ENCODE peak calls at places on chromosomes 11 and 22, in five cellular contexts. R is spleen; C is adipocyte; G is GM12878; Z is CD8-positive, alpha-beta T cell. X is an unnamed sample. For H3K9me3, the result is how much of the 10 kb centered on the place peaks cover.

GRCh38 chr11:69425895-69426544 is 55.4 kb upstream of the LINC01488 start:
- DNase-seq in C (no peak), G (no peak), R (peak), Z (no peak), X (no peak)

GRCh38 chr11:132056689-132057088 is 686.3 kb downstream of the NTM start:
- DNase-seq in G (no peak), C (peak), Z (no peak), R (no peak), X (peak)

GRCh38 chr11:95084509-95084908 is 5.1 kb upstream of the ENDOD1 start:
- DNase-seq in G (no peak), R (no peak), Z (no peak), C (peak), X (peak)

GRCh38 chr11:43639224-43639623 is 41.3 kb upstream of the HSD17B12 start:
- DNase-seq in C (no peak), R (no peak), G (no peak), Z (no peak), X (no peak)

GRCh38 chr11:9825315-9825714 is 161.4 kb downstream of the SWAP70 start:
- DNase-seq in Z (no peak), C (peak), G (no peak), R (no peak), X (no peak)

GRCh38 chr11:109036011-109036410 is 371.1 kb downstream of the DDX10 start:
- DNase-seq in C (no peak), R (no peak), G (no peak), Z (no peak), X (no peak)

GRCh38 chr11:61092280-61092766 is 10.0 kb upstream of the CD5 start:
- DNase-seq in R (no peak), Z (no peak), C (no peak), G (no peak), X (no peak)

GRCh38 chr22:41369837-41370236 is 11.9 kb upstream of the TEF start:
- DNase-seq in Z (no peak), G (no peak), R (no peak), C (no peak), X (no peak)

GRCh38 chr11:111069076-111069475 is 176.4 kb upstream of the POU2AF2 start:
- DNase-seq in R (no peak), C (peak), Z (no peak), G (no peak), X (peak)

GRCh38 chr11:3156661-3157311 is 8.3 kb downstream of the OSBPL5 start:
- DNase-seq in G (no peak), Z (no peak), C (no peak), R (peak), X (no peak)

GRCh38 chr11:107040447-107041444 is 22.5 kb upstream of the GUCY1A2 start:
- DNase-seq in R (no peak), G (peak), C (peak), Z (no peak), X (peak)

GRCh38 chr11:33388793-33389525 is 131.8 kb downstream of the HIPK3 start:
- DNase-seq in G (no peak), Z (no peak), C (no peak), R (no peak), X (no peak)

GRCh38 chr11:12201016-12201985 is 90.9 kb downstream of the MICAL2 start:
- DNase-seq in G (no peak), C (peak), Z (no peak), R (no peak), X (peak)

GRCh38 chr11:110801328-110801727 is 89.1 kb upstream of the ARHGAP20 start:
- DNase-seq in G (no peak), Z (no peak), R (no peak), C (no peak), X (no peak)

GRCh38 chr11:84420261-84420660 is 1134.1 kb upstream of the CCDC90B start:
- DNase-seq in C (peak), G (no peak), Z (no peak), R (no peak), X (no peak)

GRCh38 chr11:36453678-36454077 is 56.4 kb downstream of the TRAF6 start:
- DNase-seq in R (no peak), Z (no peak), G (no peak), C (no peak), X (no peak)

GRCh38 chr11:96263361-96263763 is 79.6 kb downstream of the MAML2 start:
- DNase-seq in G (no peak), C (peak), R (no peak), Z (no peak), X (no peak)

GRCh38 chr11:64086263-64086938 is 50.7 kb downstream of the FLRT1 start:
- DNase-seq in G (no peak), C (no peak), Z (no peak), R (no peak), X (no peak)

GRCh38 chr11:35214792-35215193 is 75.8 kb downstream of the CD44 start:
- DNase-seq in G (no peak), R (no peak), Z (no peak), C (peak), X (peak)

GRCh38 chr11:10809373-10810199 is 860 bp upstream of the EIF4G2 start:
- DNase-seq in Z (peak), R (peak), G (no peak), C (peak), X (no peak)

GRCh38 chr11:27358306-27358705 is 4.7 kb downstream of the CCDC34 start:
- DNase-seq in G (no peak), C (peak), Z (no peak), R (no peak), X (no peak)

GRCh38 chr11:75453916-75454655 is 21.1 kb upstream of the KLHL35 start:
- DNase-seq in R (no peak), C (peak), G (no peak), Z (no peak), X (peak)

GRCh38 chr22:44567846-44568493 is 69.9 kb upstream of the RTL6 start:
- DNase-seq in R (peak), Z (peak), G (no peak), C (peak), X (peak)

GRCh38 chr11:130894322-130895025 is 21.8 kb downstream of the SNX19 start:
- DNase-seq in R (peak), Z (peak), C (peak), G (peak), X (peak)

GRCh38 chr11:14460147-14460546 is 39.5 kb downstream of the COPB1 start:
- DNase-seq in C (no peak), G (no peak), R (no peak), Z (no peak), X (no peak)

GRCh38 chr11:64351136-64351631 is 7.8 kb upstream of the RPS6KA4 start:
- DNase-seq in R (no peak), Z (no peak), G (no peak), C (no peak), X (no peak)

GRCh38 chr11:92941676-92942571 is 27.5 kb upstream of the MTNR1B start:
- DNase-seq in Z (no peak), C (peak), G (no peak), R (no peak), X (no peak)

GRCh38 chr11:120626791-120627190 is 115.2 kb downstream of the GRIK4 start:
- DNase-seq in C (no peak), Z (no peak), G (no peak), R (no peak), X (no peak)

GRCh38 chr11:114617157-114618124 is 21.9 kb upstream of the NXPE4 start:
- DNase-seq in C (no peak), Z (no peak), R (no peak), G (no peak), X (no peak)

GRCh38 chr22:21866821-21867527 is 471 bp downstream of the MAPK1 start:
- DNase-seq in Z (peak), G (no peak), C (peak), R (no peak), X (peak)

GRCh38 chr22:17205432-17205831 is 13.8 kb downstream of the ADA2 start:
- DNase-seq in C (no peak), G (no peak), R (no peak), Z (no peak), X (no peak)

GRCh38 chr11:10322830-10323792 is 18.2 kb downstream of the ADM start:
- DNase-seq in G (no peak), C (peak), R (no peak), Z (peak), X (peak)

GRCh38 chr11:45671246-45672171 is 6.1 kb upstream of the CHST1 start:
- DNase-seq in G (no peak), C (no peak), R (no peak), Z (no peak), X (no peak)

GRCh38 chr11:20060180-20060579 is 100.1 kb downstream of the DBX1 start:
- DNase-seq in R (no peak), C (no peak), Z (no peak), G (no peak), X (no peak)

DNA sequence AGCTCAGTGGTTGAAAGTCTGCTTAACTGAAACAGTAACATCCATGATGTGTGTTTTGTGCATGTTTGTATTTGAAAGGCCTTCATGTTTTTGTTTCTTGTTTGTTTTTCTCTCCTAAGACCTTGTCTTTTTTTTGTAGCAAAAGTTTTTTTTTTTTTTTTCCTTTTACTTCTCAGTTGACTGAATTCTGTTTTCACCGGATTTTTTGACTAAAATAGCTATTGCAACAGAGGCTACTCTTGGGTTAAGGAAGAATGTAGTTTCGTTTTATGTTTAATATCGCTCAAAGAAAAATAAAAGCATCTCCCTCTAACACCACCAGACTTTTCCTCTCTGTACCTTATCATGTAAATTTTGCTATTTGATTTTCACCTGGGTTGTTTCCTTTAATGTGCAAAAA is 15.1 kb downstream of the APOL6 start:
- DNase-seq in Z (no peak), G (no peak), R (no peak), C (peak), X (no peak)
- H3K9me3 ChIP-seq in Z (under half), G (under half), R (under half), C (under half), X (under half)

GRCh38 chr22:47391169-47392053 is 629.0 kb downstream of the TBC1D22A start:
- DNase-seq in G (no peak), C (no peak), Z (no peak), R (peak), X (no peak)
- H3K9me3 ChIP-seq in G (under half), C (under half), Z (under half), R (under half), X (under half)

GRCh38 chr11:129106788-129107187 is 85.3 kb downstream of the ARHGAP32 start:
- DNase-seq in G (no peak), C (no peak), Z (no peak), R (no peak), X (no peak)

GRCh38 chr11:129102225-129102624 is 89.9 kb downstream of the ARHGAP32 start:
- DNase-seq in R (no peak), C (no peak), Z (no peak), G (no peak), X (no peak)

DNA sequence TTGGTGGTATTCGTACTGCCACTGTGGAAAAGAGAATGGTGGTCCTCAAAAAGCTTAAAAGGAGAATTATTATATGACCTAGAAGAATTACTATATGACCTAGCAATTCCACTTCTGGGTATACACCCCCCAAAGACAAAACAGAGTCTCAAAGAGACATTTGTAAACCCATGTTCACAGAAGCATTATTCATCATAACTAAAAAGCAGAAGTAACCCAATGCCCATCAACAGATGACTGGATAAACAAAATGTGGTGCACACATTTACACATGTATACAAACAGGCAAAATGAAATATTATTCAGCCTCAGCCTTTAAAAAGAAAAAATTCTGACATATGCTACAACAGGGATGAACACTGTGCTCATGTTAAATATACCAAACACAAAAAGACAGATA is 89.4 kb downstream of the ARHGAP32 start:
- DNase-seq in G (no peak), R (no peak), Z (no peak), C (no peak), X (no peak)
- H3K9me3 ChIP-seq in G (under half), R (half or more), Z (under half), C (under half), X (under half)

DNA sequence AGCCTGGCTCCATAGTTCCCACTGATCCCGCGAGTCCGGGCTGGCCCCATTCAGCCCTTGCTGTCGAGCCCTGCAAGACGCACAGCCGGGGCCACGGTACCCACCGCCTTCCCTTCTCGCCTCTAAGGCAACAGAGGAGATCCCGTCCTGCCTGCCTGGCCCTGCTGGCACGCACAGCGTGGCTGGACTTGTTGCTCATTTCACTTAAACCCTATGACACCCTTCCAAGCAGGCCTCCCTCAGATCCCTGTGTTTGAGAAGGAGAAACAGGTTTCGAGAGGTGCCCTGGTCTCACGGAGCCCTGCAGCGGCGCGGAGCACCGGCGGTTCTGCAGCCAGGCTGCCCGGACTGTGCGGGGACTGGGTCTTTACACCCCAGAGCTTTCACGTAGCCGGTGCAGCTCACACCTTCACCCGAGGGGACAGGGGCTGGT is 1048.4 kb downstream of the BRD1 start:
- DNase-seq in R (no peak), C (no peak), G (no peak), Z (no peak), X (no peak)
- H3K9me3 ChIP-seq in R (under half), C (under half), G (under half), Z (under half), X (under half)

GRCh38 chr22:36756031-36756430 is 19.9 kb downstream of the IFT27 start:
- DNase-seq in G (no peak), Z (no peak), C (no peak), R (no peak), X (no peak)

GRCh38 chr22:36756746-36757607 is 18.9 kb downstream of the IFT27 start:
- DNase-seq in G (no peak), Z (no peak), R (no peak), C (no peak), X (no peak)

GRCh38 chr22:36755316-36755715 is 20.6 kb downstream of the IFT27 start:
- DNase-seq in R (peak), G (no peak), Z (no peak), C (no peak), X (no peak)

GRCh38 chr22:36753120-36753802 is 22.7 kb downstream of the IFT27 start:
- DNase-seq in R (no peak), G (no peak), C (peak), Z (no peak), X (no peak)

DNA sequence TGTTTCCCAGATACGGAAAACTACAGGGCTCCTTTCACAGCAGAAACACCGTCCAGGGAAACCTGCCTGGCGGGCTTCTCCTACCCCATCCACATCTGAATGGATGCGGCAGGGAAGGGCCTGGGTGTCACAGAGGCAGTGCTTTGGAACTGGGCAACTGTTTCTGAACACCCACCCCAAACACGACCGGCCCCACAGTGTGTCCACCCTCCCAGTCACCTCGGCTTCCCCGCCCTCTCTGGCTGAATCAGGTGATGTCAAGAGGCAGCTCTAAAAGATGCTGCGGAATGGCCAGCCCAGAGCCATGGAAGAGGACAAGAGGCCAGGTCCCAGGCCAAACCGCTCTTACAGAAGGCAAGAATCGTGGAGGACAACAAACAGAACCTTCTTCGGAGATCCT is 22.0 kb downstream of the IFT27 start:
- DNase-seq in R (no peak), G (no peak), Z (no peak), C (no peak), X (no peak)
- H3K9me3 ChIP-seq in R (under half), G (under half), Z (under half), C (under half), X (under half)

DNA sequence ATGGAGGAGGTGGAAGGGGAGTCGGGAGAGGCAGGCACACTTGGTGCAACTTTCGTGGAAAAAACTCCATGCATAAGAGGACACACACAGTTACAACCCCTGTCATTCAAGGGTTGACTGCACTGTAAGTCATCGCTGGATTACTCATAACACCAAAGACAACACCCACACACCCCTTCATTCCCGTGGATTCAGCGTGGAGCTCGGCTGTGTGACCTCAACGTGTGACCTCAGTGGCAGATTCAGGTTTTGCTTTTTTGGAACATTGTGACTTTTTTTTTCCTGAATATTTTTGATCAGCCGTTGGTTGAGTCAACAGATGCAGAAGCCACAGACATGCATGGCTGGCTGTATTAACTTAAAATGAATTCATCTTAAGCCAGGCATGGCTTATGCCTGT is 19.7 kb upstream of the MUC5AC start:
- DNase-seq in Z (no peak), G (no peak), C (peak), R (no peak), X (peak)
- H3K9me3 ChIP-seq in Z (under half), G (under half), C (under half), R (under half), X (under half)

DNA sequence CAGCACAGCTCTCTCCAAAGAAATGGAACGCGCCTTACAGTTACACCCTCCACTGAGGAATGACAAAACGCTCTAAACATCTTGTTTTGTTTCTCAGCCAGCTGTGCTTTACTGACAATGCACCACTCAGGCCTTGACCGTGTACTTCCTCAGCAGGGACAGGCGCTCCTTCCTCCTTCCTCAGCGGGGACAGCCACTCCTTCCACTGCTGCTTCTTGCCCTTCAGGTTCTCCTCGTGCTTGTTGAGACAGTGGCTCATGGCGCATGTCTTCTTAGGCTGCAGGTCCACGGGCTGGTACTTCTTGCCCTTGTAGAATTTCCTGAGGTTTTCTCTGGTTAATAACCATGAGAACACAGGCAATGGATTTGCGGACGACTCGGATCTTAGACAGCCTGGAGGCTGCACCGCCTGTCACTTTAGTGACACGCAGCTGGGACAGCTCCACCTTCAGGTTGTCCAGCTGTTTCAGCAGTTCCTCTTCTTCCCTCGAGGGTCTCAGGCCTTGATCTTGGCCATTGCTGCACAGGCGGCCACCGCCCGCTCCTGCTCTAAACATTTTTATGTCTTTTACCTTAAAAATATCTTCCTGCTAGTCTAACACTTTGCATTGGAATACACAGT is 613.8 kb downstream of the BRD1 start:
- DNase-seq in Z (no peak), C (no peak), G (no peak), R (peak), X (no peak)
- H3K9me3 ChIP-seq in Z (under half), C (under half), G (under half), R (under half), X (under half)

GRCh38 chr22:47209077-47209514 is 446.6 kb downstream of the TBC1D22A start:
- DNase-seq in Z (no peak), C (no peak), G (no peak), R (peak), X (no peak)

GRCh38 chr22:47209547-47210023 is 447.1 kb downstream of the TBC1D22A start:
- DNase-seq in Z (no peak), R (peak), G (no peak), C (no peak), X (no peak)

GRCh38 chr22:47207387-47207786 is 444.9 kb downstream of the TBC1D22A start:
- DNase-seq in G (no peak), Z (no peak), R (peak), C (no peak), X (no peak)

GRCh38 chr22:47206819-47207218 is 444.4 kb downstream of the TBC1D22A start:
- DNase-seq in Z (no peak), C (no peak), R (peak), G (no peak), X (no peak)

DNA sequence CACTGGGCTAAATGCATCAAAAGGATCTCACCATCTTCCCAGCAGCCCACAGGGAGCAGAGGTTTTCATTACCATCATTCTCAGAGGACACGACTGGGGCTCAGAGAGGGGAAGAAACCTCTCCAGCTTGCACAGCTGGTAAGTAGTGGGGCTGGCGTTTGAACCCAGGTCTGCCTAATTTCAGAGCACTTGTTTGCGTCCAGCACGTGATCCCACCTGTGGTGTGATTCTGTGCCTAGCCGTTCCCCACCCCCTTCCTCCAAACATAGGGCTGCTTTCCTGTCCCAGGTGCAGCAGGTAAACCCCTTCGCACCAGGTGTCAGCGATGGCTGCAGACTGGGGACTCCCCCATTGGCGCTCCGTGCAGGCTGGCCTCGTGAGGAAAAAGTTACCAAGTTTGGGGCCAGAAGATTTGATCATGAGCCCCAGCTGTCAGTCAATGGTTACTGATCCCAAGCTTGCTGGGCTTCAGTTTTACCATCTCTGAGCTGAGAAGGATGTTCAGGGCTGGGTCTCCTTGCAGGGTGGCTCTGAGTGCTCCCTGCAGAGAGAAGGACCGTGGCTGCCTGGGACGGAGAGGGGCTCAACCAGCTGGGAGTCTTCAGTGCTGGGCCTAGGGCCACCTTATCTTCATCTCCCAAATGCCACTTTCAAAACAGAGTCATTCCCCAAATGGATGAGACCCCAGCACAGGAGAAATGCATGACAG is 445.6 kb downstream of the TBC1D22A start:
- DNase-seq in G (no peak), C (no peak), R (peak), Z (no peak), X (no peak)
- H3K9me3 ChIP-seq in G (under half), C (under half), R (under half), Z (under half), X (under half)

X was measured in MG63.